ENCODE peak calls at places on chromosome 10, in ten cellular contexts. One of them, this sample, is unnamed.

GRCh38 chr10:94859086-94859485 is 79.4 kb upstream of the CYP2C9 start:
- DNase-seq in stimulated activated CD8-positive, alpha-beta memory T cell treated with anti-CD3 and anti-CD28 coated beads, Interleukin-7, amount 100 ng/mL, for 24 hours: no peak
- DNase-seq in GM23248: no peak
- DNase-seq in activated T-cell treated with anti-CD3 and anti-CD28 coated beads for 4 hours: no peak
- DNase-seq in WTC11: no peak
- DNase-seq in thoracic aorta: no peak
- DNase-seq in epithelial cell of esophagus: no peak
- DNase-seq in activated CD4-positive, alpha-beta T cell treated with anti-CD3 and anti-CD28 coated beads, Interleukin-2, amount 50 U/mL, for 24 hours: no peak
- DNase-seq in central memory CD4-positive, alpha-beta T cell: no peak
- DNase-seq in non-pigmented ciliary epithelial cell: no peak
- DNase-seq in this sample: no peak

GRCh38 chr10:112953075-112953501 is 3.0 kb downstream of the TCF7L2 start:
- DNase-seq in stimulated activated CD8-positive, alpha-beta memory T cell treated with anti-CD3 and anti-CD28 coated beads, Interleukin-7, amount 100 ng/mL, for 24 hours: no peak
- DNase-seq in GM23248: peak; percentile 60
- DNase-seq in activated T-cell treated with anti-CD3 and anti-CD28 coated beads for 4 hours: no peak
- DNase-seq in WTC11: peak; percentile 39
- DNase-seq in thoracic aorta: no peak
- DNase-seq in epithelial cell of esophagus: no peak
- DNase-seq in activated CD4-positive, alpha-beta T cell treated with anti-CD3 and anti-CD28 coated beads, Interleukin-2, amount 50 U/mL, for 24 hours: no peak
- DNase-seq in central memory CD4-positive, alpha-beta T cell: no peak
- DNase-seq in non-pigmented ciliary epithelial cell: no peak
- DNase-seq in this sample: no peak

GRCh38 chr10:58868736-58869435 is 307.6 kb upstream of the PHYHIPL start:
- DNase-seq in stimulated activated CD8-positive, alpha-beta memory T cell treated with anti-CD3 and anti-CD28 coated beads, Interleukin-7, amount 100 ng/mL, for 24 hours: no peak
- DNase-seq in GM23248: peak; percentile 77
- DNase-seq in activated T-cell treated with anti-CD3 and anti-CD28 coated beads for 4 hours: no peak
- DNase-seq in WTC11: no peak
- DNase-seq in thoracic aorta: no peak
- DNase-seq in epithelial cell of esophagus: peak; percentile 20
- DNase-seq in activated CD4-positive, alpha-beta T cell treated with anti-CD3 and anti-CD28 coated beads, Interleukin-2, amount 50 U/mL, for 24 hours: no peak
- DNase-seq in central memory CD4-positive, alpha-beta T cell: no peak
- DNase-seq in non-pigmented ciliary epithelial cell: no peak
- DNase-seq in this sample: no peak

GRCh38 chr10:102243304-102243703 is 2.0 kb upstream of the PITX3 start:
- DNase-seq in stimulated activated CD8-positive, alpha-beta memory T cell treated with anti-CD3 and anti-CD28 coated beads, Interleukin-7, amount 100 ng/mL, for 24 hours: no peak
- DNase-seq in GM23248: peak; percentile 89
- DNase-seq in activated T-cell treated with anti-CD3 and anti-CD28 coated beads for 4 hours: no peak
- DNase-seq in WTC11: no peak
- DNase-seq in thoracic aorta: no peak
- DNase-seq in epithelial cell of esophagus: peak; percentile 89
- DNase-seq in activated CD4-positive, alpha-beta T cell treated with anti-CD3 and anti-CD28 coated beads, Interleukin-2, amount 50 U/mL, for 24 hours: no peak
- DNase-seq in central memory CD4-positive, alpha-beta T cell: no peak
- DNase-seq in non-pigmented ciliary epithelial cell: no peak
- DNase-seq in this sample: no peak

GRCh38 chr10:75982611-75983369 is 551.4 kb downstream of the LRMDA start:
- DNase-seq in stimulated activated CD8-positive, alpha-beta memory T cell treated with anti-CD3 and anti-CD28 coated beads, Interleukin-7, amount 100 ng/mL, for 24 hours: no peak
- DNase-seq in GM23248: peak; percentile 79
- DNase-seq in activated T-cell treated with anti-CD3 and anti-CD28 coated beads for 4 hours: no peak
- DNase-seq in WTC11: no peak
- DNase-seq in thoracic aorta: peak; percentile 13
- DNase-seq in epithelial cell of esophagus: peak; percentile 24
- DNase-seq in activated CD4-positive, alpha-beta T cell treated with anti-CD3 and anti-CD28 coated beads, Interleukin-2, amount 50 U/mL, for 24 hours: no peak
- DNase-seq in central memory CD4-positive, alpha-beta T cell: no peak
- DNase-seq in non-pigmented ciliary epithelial cell: no peak
- DNase-seq in this sample: no peak

GRCh38 chr10:21337171-21337792 is 188.2 kb downstream of the SKIDA1 start:
- DNase-seq in stimulated activated CD8-positive, alpha-beta memory T cell treated with anti-CD3 and anti-CD28 coated beads, Interleukin-7, amount 100 ng/mL, for 24 hours: no peak
- DNase-seq in GM23248: no peak
- DNase-seq in activated T-cell treated with anti-CD3 and anti-CD28 coated beads for 4 hours: no peak
- DNase-seq in WTC11: no peak
- DNase-seq in thoracic aorta: no peak
- DNase-seq in epithelial cell of esophagus: no peak
- DNase-seq in activated CD4-positive, alpha-beta T cell treated with anti-CD3 and anti-CD28 coated beads, Interleukin-2, amount 50 U/mL, for 24 hours: no peak
- DNase-seq in central memory CD4-positive, alpha-beta T cell: no peak
- DNase-seq in non-pigmented ciliary epithelial cell: no peak
- DNase-seq in this sample: no peak

GRCh38 chr10:83820033-83820432 is 319.3 kb upstream of the GHITM start:
- DNase-seq in stimulated activated CD8-positive, alpha-beta memory T cell treated with anti-CD3 and anti-CD28 coated beads, Interleukin-7, amount 100 ng/mL, for 24 hours: no peak
- DNase-seq in GM23248: no peak
- DNase-seq in activated T-cell treated with anti-CD3 and anti-CD28 coated beads for 4 hours: no peak
- DNase-seq in WTC11: no peak
- DNase-seq in thoracic aorta: no peak
- DNase-seq in epithelial cell of esophagus: no peak
- DNase-seq in activated CD4-positive, alpha-beta T cell treated with anti-CD3 and anti-CD28 coated beads, Interleukin-2, amount 50 U/mL, for 24 hours: no peak
- DNase-seq in central memory CD4-positive, alpha-beta T cell: no peak
- DNase-seq in non-pigmented ciliary epithelial cell: no peak
- DNase-seq in this sample: no peak

GRCh38 chr10:77392236-77392721 is 245.3 kb downstream of the KCNMA1 start:
- DNase-seq in stimulated activated CD8-positive, alpha-beta memory T cell treated with anti-CD3 and anti-CD28 coated beads, Interleukin-7, amount 100 ng/mL, for 24 hours: no peak
- DNase-seq in GM23248: peak; percentile 70
- DNase-seq in activated T-cell treated with anti-CD3 and anti-CD28 coated beads for 4 hours: no peak
- DNase-seq in WTC11: no peak
- DNase-seq in thoracic aorta: no peak
- DNase-seq in epithelial cell of esophagus: peak; percentile 55
- DNase-seq in activated CD4-positive, alpha-beta T cell treated with anti-CD3 and anti-CD28 coated beads, Interleukin-2, amount 50 U/mL, for 24 hours: no peak
- DNase-seq in central memory CD4-positive, alpha-beta T cell: no peak
- DNase-seq in non-pigmented ciliary epithelial cell: no peak
- DNase-seq in this sample: no peak

GRCh38 chr10:11530806-11531205 is 80.6 kb downstream of the USP6NL start:
- DNase-seq in stimulated activated CD8-positive, alpha-beta memory T cell treated with anti-CD3 and anti-CD28 coated beads, Interleukin-7, amount 100 ng/mL, for 24 hours: no peak
- DNase-seq in GM23248: no peak
- DNase-seq in activated T-cell treated with anti-CD3 and anti-CD28 coated beads for 4 hours: no peak
- DNase-seq in WTC11: no peak
- DNase-seq in thoracic aorta: no peak
- DNase-seq in epithelial cell of esophagus: no peak
- DNase-seq in activated CD4-positive, alpha-beta T cell treated with anti-CD3 and anti-CD28 coated beads, Interleukin-2, amount 50 U/mL, for 24 hours: no peak
- DNase-seq in central memory CD4-positive, alpha-beta T cell: no peak
- DNase-seq in non-pigmented ciliary epithelial cell: no peak
- DNase-seq in this sample: no peak

GRCh38 chr10:30284860-30285594 is 64.1 kb downstream of the MTPAP start:
- DNase-seq in stimulated activated CD8-positive, alpha-beta memory T cell treated with anti-CD3 and anti-CD28 coated beads, Interleukin-7, amount 100 ng/mL, for 24 hours: no peak
- DNase-seq in GM23248: peak; percentile 70
- DNase-seq in activated T-cell treated with anti-CD3 and anti-CD28 coated beads for 4 hours: no peak
- DNase-seq in WTC11: no peak
- DNase-seq in thoracic aorta: no peak
- DNase-seq in epithelial cell of esophagus: peak; percentile 50
- DNase-seq in activated CD4-positive, alpha-beta T cell treated with anti-CD3 and anti-CD28 coated beads, Interleukin-2, amount 50 U/mL, for 24 hours: no peak
- DNase-seq in central memory CD4-positive, alpha-beta T cell: no peak
- DNase-seq in non-pigmented ciliary epithelial cell: no peak
- DNase-seq in this sample: no peak

GRCh38 chr10:96188911-96189310 is 58.8 kb downstream of the ZNF518A start:
- DNase-seq in stimulated activated CD8-positive, alpha-beta memory T cell treated with anti-CD3 and anti-CD28 coated beads, Interleukin-7, amount 100 ng/mL, for 24 hours: no peak
- DNase-seq in GM23248: peak; percentile 20
- DNase-seq in activated T-cell treated with anti-CD3 and anti-CD28 coated beads for 4 hours: no peak
- DNase-seq in WTC11: no peak
- DNase-seq in thoracic aorta: no peak
- DNase-seq in epithelial cell of esophagus: no peak
- DNase-seq in activated CD4-positive, alpha-beta T cell treated with anti-CD3 and anti-CD28 coated beads, Interleukin-2, amount 50 U/mL, for 24 hours: no peak
- DNase-seq in central memory CD4-positive, alpha-beta T cell: no peak
- DNase-seq in non-pigmented ciliary epithelial cell: no peak
- DNase-seq in this sample: no peak

GRCh38 chr10:6995846-6996245 is 415.0 kb downstream of the SFMBT2 start:
- DNase-seq in stimulated activated CD8-positive, alpha-beta memory T cell treated with anti-CD3 and anti-CD28 coated beads, Interleukin-7, amount 100 ng/mL, for 24 hours: no peak
- DNase-seq in GM23248: peak; percentile 27
- DNase-seq in activated T-cell treated with anti-CD3 and anti-CD28 coated beads for 4 hours: no peak
- DNase-seq in WTC11: no peak
- DNase-seq in thoracic aorta: no peak
- DNase-seq in epithelial cell of esophagus: peak; percentile 3
- DNase-seq in activated CD4-positive, alpha-beta T cell treated with anti-CD3 and anti-CD28 coated beads, Interleukin-2, amount 50 U/mL, for 24 hours: no peak
- DNase-seq in central memory CD4-positive, alpha-beta T cell: no peak
- DNase-seq in non-pigmented ciliary epithelial cell: no peak
- DNase-seq in this sample: no peak

GRCh38 chr10:13439771-13440708 is 88.8 kb downstream of the BEND7 start:
- DNase-seq in stimulated activated CD8-positive, alpha-beta memory T cell treated with anti-CD3 and anti-CD28 coated beads, Interleukin-7, amount 100 ng/mL, for 24 hours: peak; percentile 44
- DNase-seq in GM23248: peak; percentile 71
- DNase-seq in activated T-cell treated with anti-CD3 and anti-CD28 coated beads for 4 hours: peak; percentile 55
- DNase-seq in WTC11: peak; percentile 79
- DNase-seq in thoracic aorta: no peak
- DNase-seq in epithelial cell of esophagus: peak; percentile 49
- DNase-seq in activated CD4-positive, alpha-beta T cell treated with anti-CD3 and anti-CD28 coated beads, Interleukin-2, amount 50 U/mL, for 24 hours: peak; percentile 44
- DNase-seq in central memory CD4-positive, alpha-beta T cell: peak; percentile 56
- DNase-seq in non-pigmented ciliary epithelial cell: no peak
- DNase-seq in this sample: no peak

GRCh38 chr10:28652703-28653102 is 24.6 kb upstream of the BAMBI start:
- DNase-seq in stimulated activated CD8-positive, alpha-beta memory T cell treated with anti-CD3 and anti-CD28 coated beads, Interleukin-7, amount 100 ng/mL, for 24 hours: no peak
- DNase-seq in GM23248: no peak
- DNase-seq in activated T-cell treated with anti-CD3 and anti-CD28 coated beads for 4 hours: no peak
- DNase-seq in WTC11: no peak
- DNase-seq in thoracic aorta: no peak
- DNase-seq in epithelial cell of esophagus: no peak
- DNase-seq in activated CD4-positive, alpha-beta T cell treated with anti-CD3 and anti-CD28 coated beads, Interleukin-2, amount 50 U/mL, for 24 hours: no peak
- DNase-seq in central memory CD4-positive, alpha-beta T cell: no peak
- DNase-seq in non-pigmented ciliary epithelial cell: no peak
- DNase-seq in this sample: no peak

GRCh38 chr10:85513450-85513849 is 853.1 kb downstream of the GRID1 start:
- DNase-seq in stimulated activated CD8-positive, alpha-beta memory T cell treated with anti-CD3 and anti-CD28 coated beads, Interleukin-7, amount 100 ng/mL, for 24 hours: no peak
- DNase-seq in GM23248: no peak
- DNase-seq in activated T-cell treated with anti-CD3 and anti-CD28 coated beads for 4 hours: no peak
- DNase-seq in WTC11: no peak
- DNase-seq in thoracic aorta: no peak
- DNase-seq in epithelial cell of esophagus: no peak
- DNase-seq in activated CD4-positive, alpha-beta T cell treated with anti-CD3 and anti-CD28 coated beads, Interleukin-2, amount 50 U/mL, for 24 hours: no peak
- DNase-seq in central memory CD4-positive, alpha-beta T cell: no peak
- DNase-seq in non-pigmented ciliary epithelial cell: no peak
- DNase-seq in this sample: no peak

GRCh38 chr10:104581884-104582603 is 59.0 kb upstream of the SORCS3 start:
- DNase-seq in stimulated activated CD8-positive, alpha-beta memory T cell treated with anti-CD3 and anti-CD28 coated beads, Interleukin-7, amount 100 ng/mL, for 24 hours: no peak
- DNase-seq in GM23248: peak; percentile 91
- DNase-seq in activated T-cell treated with anti-CD3 and anti-CD28 coated beads for 4 hours: no peak
- DNase-seq in WTC11: no peak
- DNase-seq in thoracic aorta: no peak
- DNase-seq in epithelial cell of esophagus: peak; percentile 93
- DNase-seq in activated CD4-positive, alpha-beta T cell treated with anti-CD3 and anti-CD28 coated beads, Interleukin-2, amount 50 U/mL, for 24 hours: no peak
- DNase-seq in central memory CD4-positive, alpha-beta T cell: no peak
- DNase-seq in non-pigmented ciliary epithelial cell: peak; percentile 67
- DNase-seq in this sample: no peak

GRCh38 chr10:13589316-13589715 is 2.6 kb downstream of the PRPF18 start:
- DNase-seq in stimulated activated CD8-positive, alpha-beta memory T cell treated with anti-CD3 and anti-CD28 coated beads, Interleukin-7, amount 100 ng/mL, for 24 hours: no peak
- DNase-seq in GM23248: peak; percentile 15
- DNase-seq in activated T-cell treated with anti-CD3 and anti-CD28 coated beads for 4 hours: no peak
- DNase-seq in WTC11: no peak
- DNase-seq in thoracic aorta: no peak
- DNase-seq in epithelial cell of esophagus: peak; percentile 13
- DNase-seq in activated CD4-positive, alpha-beta T cell treated with anti-CD3 and anti-CD28 coated beads, Interleukin-2, amount 50 U/mL, for 24 hours: no peak
- DNase-seq in central memory CD4-positive, alpha-beta T cell: no peak
- DNase-seq in non-pigmented ciliary epithelial cell: no peak
- DNase-seq in this sample: no peak

GRCh38 chr10:32112055-32112454 is 55.8 kb upstream of the KIF5B start:
- DNase-seq in stimulated activated CD8-positive, alpha-beta memory T cell treated with anti-CD3 and anti-CD28 coated beads, Interleukin-7, amount 100 ng/mL, for 24 hours: no peak
- DNase-seq in GM23248: peak; percentile 77
- DNase-seq in activated T-cell treated with anti-CD3 and anti-CD28 coated beads for 4 hours: no peak
- DNase-seq in WTC11: no peak
- DNase-seq in thoracic aorta: no peak
- DNase-seq in epithelial cell of esophagus: peak; percentile 57
- DNase-seq in activated CD4-positive, alpha-beta T cell treated with anti-CD3 and anti-CD28 coated beads, Interleukin-2, amount 50 U/mL, for 24 hours: no peak
- DNase-seq in central memory CD4-positive, alpha-beta T cell: no peak
- DNase-seq in non-pigmented ciliary epithelial cell: no peak
- DNase-seq in this sample: no peak

GRCh38 chr10:76035010-76035727 is 603.7 kb downstream of the LRMDA start:
- DNase-seq in stimulated activated CD8-positive, alpha-beta memory T cell treated with anti-CD3 and anti-CD28 coated beads, Interleukin-7, amount 100 ng/mL, for 24 hours: no peak
- DNase-seq in GM23248: no peak
- DNase-seq in activated T-cell treated with anti-CD3 and anti-CD28 coated beads for 4 hours: no peak
- DNase-seq in WTC11: no peak
- DNase-seq in thoracic aorta: no peak
- DNase-seq in epithelial cell of esophagus: no peak
- DNase-seq in activated CD4-positive, alpha-beta T cell treated with anti-CD3 and anti-CD28 coated beads, Interleukin-2, amount 50 U/mL, for 24 hours: no peak
- DNase-seq in central memory CD4-positive, alpha-beta T cell: no peak
- DNase-seq in non-pigmented ciliary epithelial cell: no peak
- DNase-seq in this sample: no peak

GRCh38 chr10:29191674-29192073 is 97.2 kb upstream of the LYZL1 start:
- DNase-seq in stimulated activated CD8-positive, alpha-beta memory T cell treated with anti-CD3 and anti-CD28 coated beads, Interleukin-7, amount 100 ng/mL, for 24 hours: no peak
- DNase-seq in GM23248: peak; percentile 40
- DNase-seq in activated T-cell treated with anti-CD3 and anti-CD28 coated beads for 4 hours: no peak
- DNase-seq in WTC11: no peak
- DNase-seq in thoracic aorta: no peak
- DNase-seq in epithelial cell of esophagus: no peak
- DNase-seq in activated CD4-positive, alpha-beta T cell treated with anti-CD3 and anti-CD28 coated beads, Interleukin-2, amount 50 U/mL, for 24 hours: no peak
- DNase-seq in central memory CD4-positive, alpha-beta T cell: no peak
- DNase-seq in non-pigmented ciliary epithelial cell: no peak
- DNase-seq in this sample: no peak

GRCh38 chr10:67668448-67668847 is 27.5 kb downstream of the CTNNA3 start:
- DNase-seq in stimulated activated CD8-positive, alpha-beta memory T cell treated with anti-CD3 and anti-CD28 coated beads, Interleukin-7, amount 100 ng/mL, for 24 hours: no peak
- DNase-seq in GM23248: peak; percentile 21
- DNase-seq in activated T-cell treated with anti-CD3 and anti-CD28 coated beads for 4 hours: no peak
- DNase-seq in WTC11: no peak
- DNase-seq in thoracic aorta: no peak
- DNase-seq in epithelial cell of esophagus: peak; percentile 38
- DNase-seq in activated CD4-positive, alpha-beta T cell treated with anti-CD3 and anti-CD28 coated beads, Interleukin-2, amount 50 U/mL, for 24 hours: no peak
- DNase-seq in central memory CD4-positive, alpha-beta T cell: no peak
- DNase-seq in non-pigmented ciliary epithelial cell: no peak
- DNase-seq in this sample: no peak

GRCh38 chr10:59622320-59622901 is 87.2 kb downstream of the SLC16A9 start:
- DNase-seq in stimulated activated CD8-positive, alpha-beta memory T cell treated with anti-CD3 and anti-CD28 coated beads, Interleukin-7, amount 100 ng/mL, for 24 hours: no peak
- DNase-seq in GM23248: peak; percentile 60
- DNase-seq in activated T-cell treated with anti-CD3 and anti-CD28 coated beads for 4 hours: no peak
- DNase-seq in WTC11: peak; percentile 54
- DNase-seq in thoracic aorta: no peak
- DNase-seq in epithelial cell of esophagus: peak; percentile 72
- DNase-seq in activated CD4-positive, alpha-beta T cell treated with anti-CD3 and anti-CD28 coated beads, Interleukin-2, amount 50 U/mL, for 24 hours: no peak
- DNase-seq in central memory CD4-positive, alpha-beta T cell: peak; percentile 9
- DNase-seq in non-pigmented ciliary epithelial cell: peak; percentile 24
- DNase-seq in this sample: no peak

GRCh38 chr10:71262027-71262426 is 49.7 kb downstream of the UNC5B start:
- DNase-seq in stimulated activated CD8-positive, alpha-beta memory T cell treated with anti-CD3 and anti-CD28 coated beads, Interleukin-7, amount 100 ng/mL, for 24 hours: no peak
- DNase-seq in GM23248: no peak
- DNase-seq in activated T-cell treated with anti-CD3 and anti-CD28 coated beads for 4 hours: no peak
- DNase-seq in WTC11: no peak
- DNase-seq in thoracic aorta: no peak
- DNase-seq in epithelial cell of esophagus: no peak
- DNase-seq in activated CD4-positive, alpha-beta T cell treated with anti-CD3 and anti-CD28 coated beads, Interleukin-2, amount 50 U/mL, for 24 hours: no peak
- DNase-seq in central memory CD4-positive, alpha-beta T cell: no peak
- DNase-seq in non-pigmented ciliary epithelial cell: no peak
- DNase-seq in this sample: no peak

GRCh38 chr10:75972494-75973276 is 541.3 kb downstream of the LRMDA start:
- DNase-seq in stimulated activated CD8-positive, alpha-beta memory T cell treated with anti-CD3 and anti-CD28 coated beads, Interleukin-7, amount 100 ng/mL, for 24 hours: no peak
- DNase-seq in GM23248: peak; percentile 76
- DNase-seq in activated T-cell treated with anti-CD3 and anti-CD28 coated beads for 4 hours: no peak
- DNase-seq in WTC11: no peak
- DNase-seq in thoracic aorta: no peak
- DNase-seq in epithelial cell of esophagus: peak; percentile 61
- DNase-seq in activated CD4-positive, alpha-beta T cell treated with anti-CD3 and anti-CD28 coated beads, Interleukin-2, amount 50 U/mL, for 24 hours: no peak
- DNase-seq in central memory CD4-positive, alpha-beta T cell: no peak
- DNase-seq in non-pigmented ciliary epithelial cell: no peak
- DNase-seq in this sample: no peak

GRCh38 chr10:104041891-104042535 is 43.7 kb downstream of the COL17A1 start:
- DNase-seq in stimulated activated CD8-positive, alpha-beta memory T cell treated with anti-CD3 and anti-CD28 coated beads, Interleukin-7, amount 100 ng/mL, for 24 hours: no peak
- DNase-seq in GM23248: no peak
- DNase-seq in activated T-cell treated with anti-CD3 and anti-CD28 coated beads for 4 hours: no peak
- DNase-seq in WTC11: no peak
- DNase-seq in thoracic aorta: no peak
- DNase-seq in epithelial cell of esophagus: no peak
- DNase-seq in activated CD4-positive, alpha-beta T cell treated with anti-CD3 and anti-CD28 coated beads, Interleukin-2, amount 50 U/mL, for 24 hours: no peak
- DNase-seq in central memory CD4-positive, alpha-beta T cell: no peak
- DNase-seq in non-pigmented ciliary epithelial cell: no peak
- DNase-seq in this sample: no peak

GRCh38 chr10:125411724-125412123 is 251.4 kb upstream of the CTBP2 start:
- DNase-seq in stimulated activated CD8-positive, alpha-beta memory T cell treated with anti-CD3 and anti-CD28 coated beads, Interleukin-7, amount 100 ng/mL, for 24 hours: no peak
- DNase-seq in GM23248: peak; percentile 90
- DNase-seq in activated T-cell treated with anti-CD3 and anti-CD28 coated beads for 4 hours: no peak
- DNase-seq in WTC11: no peak
- DNase-seq in thoracic aorta: no peak
- DNase-seq in epithelial cell of esophagus: peak; percentile 94
- DNase-seq in activated CD4-positive, alpha-beta T cell treated with anti-CD3 and anti-CD28 coated beads, Interleukin-2, amount 50 U/mL, for 24 hours: no peak
- DNase-seq in central memory CD4-positive, alpha-beta T cell: no peak
- DNase-seq in non-pigmented ciliary epithelial cell: peak; percentile 78
- DNase-seq in this sample: no peak

GRCh38 chr10:70803768-70804423 is 11.9 kb upstream of the SGPL1 start:
- DNase-seq in stimulated activated CD8-positive, alpha-beta memory T cell treated with anti-CD3 and anti-CD28 coated beads, Interleukin-7, amount 100 ng/mL, for 24 hours: no peak
- DNase-seq in GM23248: no peak
- DNase-seq in activated T-cell treated with anti-CD3 and anti-CD28 coated beads for 4 hours: no peak
- DNase-seq in WTC11: no peak
- DNase-seq in thoracic aorta: no peak
- DNase-seq in epithelial cell of esophagus: peak; percentile 83
- DNase-seq in activated CD4-positive, alpha-beta T cell treated with anti-CD3 and anti-CD28 coated beads, Interleukin-2, amount 50 U/mL, for 24 hours: no peak
- DNase-seq in central memory CD4-positive, alpha-beta T cell: no peak
- DNase-seq in non-pigmented ciliary epithelial cell: no peak
- DNase-seq in this sample: no peak

GRCh38 chr10:91391915-91392314 is 18.2 kb upstream of the HECTD2 start:
- DNase-seq in stimulated activated CD8-positive, alpha-beta memory T cell treated with anti-CD3 and anti-CD28 coated beads, Interleukin-7, amount 100 ng/mL, for 24 hours: no peak
- DNase-seq in GM23248: no peak
- DNase-seq in activated T-cell treated with anti-CD3 and anti-CD28 coated beads for 4 hours: no peak
- DNase-seq in WTC11: no peak
- DNase-seq in thoracic aorta: no peak
- DNase-seq in epithelial cell of esophagus: no peak
- DNase-seq in activated CD4-positive, alpha-beta T cell treated with anti-CD3 and anti-CD28 coated beads, Interleukin-2, amount 50 U/mL, for 24 hours: no peak
- DNase-seq in central memory CD4-positive, alpha-beta T cell: no peak
- DNase-seq in non-pigmented ciliary epithelial cell: no peak
- DNase-seq in this sample: no peak

This sample was measured in GOT3.